ENCODE peak calls at places on chromosomes 13 and 19, in nine cellular contexts. D, N, V, Y, B, Q, S, K and Z are unnamed samples.

GRCh38 chr19:33840783-33841182 is 44.1 kb downstream of the KCTD15 start:
- DNase-seq in Y (no peak), D (no peak), S (no peak), V (no peak), B (no peak), Q (no peak), N (no peak), K (no peak), Z (no peak)

GRCh38 chr13:85969331-85969730 is 170.1 kb upstream of the SLITRK6 start:
- DNase-seq in N (no peak), Q (no peak), B (no peak), S (no peak), V (no peak), K (no peak), D (no peak), Y (no peak), Z (no peak)

GRCh38 chr19:22545751-22546150 is 88.4 kb upstream of the ZNF492 start:
- DNase-seq in Q (peak; percentile 3), K (no peak), B (no peak), V (no peak), S (no peak), Y (peak; percentile 14), N (no peak), D (no peak), Z (no peak)

GRCh38 chr19:44603201-44603945 is 10.0 kb upstream of the IGSF23 start:
- DNase-seq in Y (peak; percentile 95), Q (peak; percentile 76), D (no peak), B (no peak), K (peak; percentile 93), S (no peak), V (no peak), N (no peak), Z (peak; percentile 21)

GRCh38 chr19:2042485-2043268 is 8.4 kb downstream of the MKNK2 start:
- DNase-seq in N (peak; percentile 60), S (no peak), Y (no peak), D (no peak), K (no peak), V (no peak), Q (no peak), B (no peak), Z (no peak)

GRCh38 chr19:4473708-4474503 is 1.8 kb downstream of the HDGFL2 start:
- DNase-seq in K (no peak), Y (no peak), V (no peak), S (no peak), Q (no peak), N (no peak), D (no peak), B (no peak), Z (peak; percentile 20)

GRCh38 chr13:80338781-80339577 is 1.9 kb downstream of the SPRY2 start:
- DNase-seq in D (no peak), Q (peak; percentile 55), K (peak; percentile 88), B (no peak), V (no peak), Y (peak; percentile 79), N (peak; percentile 61), S (peak; percentile 82), Z (peak; percentile 48)

GRCh38 chr13:110942248-110942981 is 27.5 kb upstream of the ANKRD10 start:
- DNase-seq in Y (peak; percentile 14), Q (peak; percentile 73), N (no peak), D (no peak), S (no peak), K (no peak), V (no peak), B (no peak), Z (no peak)

GRCh38 chr19:5534787-5535586 is 32.8 kb downstream of the TINCR start:
- DNase-seq in D (no peak), V (no peak), S (no peak), B (no peak), Q (no peak), Y (peak; percentile 21), K (no peak), N (no peak), Z (no peak)

GRCh38 chr19:15829277-15829770 is 13.9 kb upstream of the OR10H1 start:
- DNase-seq in N (no peak), V (no peak), D (no peak), S (no peak), B (no peak), K (no peak), Q (peak; percentile 22), Y (no peak), Z (no peak)

GRCh38 chr13:19882231-19882630 is 18.8 kb upstream of the ZMYM5 start:
- DNase-seq in D (no peak), S (no peak), Q (peak; percentile 77), Y (no peak), K (no peak), V (no peak), N (no peak), B (no peak), Z (no peak)

GRCh38 chr19:47573076-47574026 is at the start of gene ZNF541:
- DNase-seq in B (no peak), D (peak; percentile 76), N (peak; percentile 61), K (peak; percentile 49), Y (peak; percentile 36), Q (no peak), S (no peak), V (peak; percentile 60), Z (peak; percentile 56)

GRCh38 chr13:99990045-99990977 is 8.7 kb downstream of the ZIC2 start:
- DNase-seq in Q (no peak), B (no peak), D (no peak), N (no peak), Y (no peak), V (no peak), S (peak; percentile 30), K (no peak), Z (no peak)

GRCh38 chr13:45916036-45916435 is 64.5 kb upstream of the SIAH3 start:
- DNase-seq in Q (no peak), S (no peak), V (no peak), K (no peak), N (no peak), Y (no peak), D (no peak), B (no peak), Z (no peak)

GRCh38 chr13:26727633-26728032 is 33.0 kb downstream of the GPR12 start:
- DNase-seq in B (no peak), K (no peak), Q (peak; percentile 48), V (no peak), Y (no peak), N (no peak), D (no peak), S (no peak), Z (peak; percentile 7)

GRCh38 chr13:20616059-20616797 is 49.3 kb downstream of the IFT88 start:
- DNase-seq in V (no peak), S (no peak), Q (peak; percentile 95), N (no peak), B (no peak), K (peak; percentile 68), Y (peak; percentile 91), D (no peak), Z (peak; percentile 11)

GRCh38 chr13:84946144-84946543 is 853.1 kb downstream of the SLITRK6 start:
- DNase-seq in K (no peak), Y (no peak), D (no peak), B (no peak), N (no peak), V (no peak), S (no peak), Q (peak; percentile 50), Z (no peak)

GRCh38 chr13:91153372-91153771 is 194.1 kb upstream of the MIR17HG start:
- DNase-seq in N (no peak), Q (no peak), D (no peak), K (no peak), B (no peak), S (no peak), V (no peak), Y (no peak), Z (no peak)

GRCh38 chr19:34808566-34808965 is 35.6 kb upstream of the ZNF599 start:
- DNase-seq in K (peak; percentile 52), V (no peak), B (no peak), S (no peak), D (no peak), N (no peak), Q (peak; percentile 88), Y (peak; percentile 70), Z (peak; percentile 67)

GRCh38 chr13:51284339-51284738 is 55.2 kb upstream of the SERPINE3 start:
- DNase-seq in Q (no peak), V (no peak), B (no peak), S (no peak), K (no peak), Y (no peak), D (no peak), N (no peak), Z (no peak)

GRCh38 chr13:110450016-110450900 is 111.3 kb downstream of the RAB20 start:
- DNase-seq in Y (no peak), N (no peak), K (no peak), V (no peak), S (no peak), D (no peak), B (no peak), Q (no peak), Z (no peak)

GRCh38 chr19:6551607-6552450 is 21.0 kb downstream of the TNFSF9 start:
- DNase-seq in Y (peak; percentile 27), S (no peak), K (no peak), B (no peak), V (no peak), D (peak; percentile 52), N (no peak), Q (no peak), Z (no peak)

GRCh38 chr19:33668968-33669367 is 47.2 kb downstream of the CHST8 start:
- DNase-seq in K (no peak), S (no peak), N (no peak), B (no peak), Y (no peak), D (no peak), V (no peak), Q (no peak), Z (no peak)

GRCh38 chr19:4302238-4302630 is at the start of gene TMIGD2:
- DNase-seq in N (no peak), S (no peak), D (peak; percentile 30), K (no peak), B (no peak), V (no peak), Q (no peak), Y (no peak), Z (no peak)

GRCh38 chr19:49929611-49930482 is 543 bp upstream of the NUP62 start:
- DNase-seq in B (peak; percentile 75), S (peak; percentile 97), K (peak; percentile 93), Q (peak; percentile 90), Y (peak; percentile 97), D (peak; percentile 87), V (peak; percentile 88), N (peak; percentile 91), Z (peak; percentile 98)

GRCh38 chr19:17210296-17210695 is 4.9 kb upstream of the USE1 start:
- DNase-seq in S (no peak), V (no peak), N (no peak), B (no peak), Y (peak; percentile 45), Q (no peak), K (no peak), D (no peak), Z (no peak)

GRCh38 chr19:2495130-2495641 is 19.3 kb downstream of the GADD45B start:
- DNase-seq in Y (peak; percentile 42), D (no peak), S (no peak), K (peak; percentile 91), B (no peak), N (peak; percentile 96), Q (peak; percentile 37), V (no peak), Z (peak; percentile 67)

GRCh38 chr13:25796474-25796873 is 255.3 kb downstream of the SHISA2 start:
- DNase-seq in S (no peak), Q (no peak), B (no peak), K (no peak), V (no peak), D (no peak), Y (no peak), N (no peak), Z (no peak)

GRCh38 chr19:3413796-3414327 is 47.5 kb downstream of the NFIC start:
- DNase-seq in D (no peak), S (no peak), Q (no peak), B (no peak), K (no peak), V (no peak), Y (no peak), N (no peak), Z (no peak)

GRCh38 chr13:113033498-113033897 is 64.5 kb downstream of the MCF2L start:
- DNase-seq in V (no peak), D (no peak), N (no peak), Y (no peak), Q (no peak), K (no peak), B (no peak), S (no peak), Z (no peak)

GRCh38 chr19:1650627-1651009 is 1.8 kb downstream of the TCF3 start:
- DNase-seq in D (no peak), V (no peak), S (peak; percentile 21), N (no peak), B (no peak), K (peak; percentile 28), Q (no peak), Y (no peak), Z (peak; percentile 9)